ENCODE peak calls at places on chromosomes 16 and 17, in five cellular contexts. I is OCI-LY7, D is left lung, B is IMR-90, K is PC-3. U is an unnamed sample.

GRCh38 chr17:57747221-57748017 is 2.3 kb upstream of the CCDC182 start:
- DNase-seq in I (peak; percentile 83), K (peak; percentile 83), D (no peak), B (peak; percentile 73), U (peak; percentile 24)

GRCh38 chr17:79991140-79991923 is 44.3 kb downstream of the TBC1D16 start:
- DNase-seq in K (peak; percentile 92), B (peak; percentile 74), I (peak; percentile 73), D (peak; percentile 95), U (peak; percentile 92)

GRCh38 chr16:5557966-5558365 is 460.4 kb upstream of the EEF2KMT start:
- DNase-seq in B (no peak), I (no peak), K (no peak), D (no peak), U (no peak)

GRCh38 chr16:27237229-27238015 is 31.1 kb downstream of the NSMCE1 start:
- DNase-seq in K (no peak), B (no peak), D (no peak), I (peak; percentile 53), U (no peak)

GRCh38 chr17:3665834-3666233 is 2.5 kb downstream of the TAX1BP3 start:
- DNase-seq in I (no peak), B (no peak), K (no peak), D (no peak), U (no peak)

GRCh38 chr16:75402821-75403475 is 30.4 kb downstream of the CFDP1 start:
- DNase-seq in D (no peak), I (peak; percentile 42), K (peak; percentile 39), B (peak; percentile 60), U (no peak)

GRCh38 chr16:23948949-23949392 is 113.2 kb downstream of the PRKCB start:
- DNase-seq in D (no peak), B (no peak), K (no peak), I (no peak), U (no peak)

GRCh38 chr16:23270654-23271053 is 31.4 kb upstream of the SCNN1B start:
- DNase-seq in K (no peak), B (no peak), I (no peak), D (no peak), U (no peak)

GRCh38 chr17:71237903-71238538 is 882.8 kb upstream of the SOX9 start:
- DNase-seq in K (peak; percentile 87), D (no peak), I (peak; percentile 39), B (peak; percentile 53), U (peak; percentile 21)

GRCh38 chr17:47687748-47688147 is 6.2 kb upstream of the TBKBP1 start:
- DNase-seq in K (no peak), I (no peak), B (peak; percentile 44), D (no peak), U (no peak)

GRCh38 chr16:81491522-81492188 is 47.0 kb downstream of the CMIP start:
- DNase-seq in K (no peak), I (no peak), B (peak; percentile 65), D (no peak), U (no peak)
- H3K4me1 ChIP-seq in K (peaks cover 35% of the 10 kb centered on the region), I (peaks cover 23% of the 10 kb centered on the region), B (peaks cover 24% of the 10 kb centered on the region), D (peaks cover 98% of the 10 kb centered on the region), U (no peaks in the 10 kb centered on the region)

GRCh38 chr16:56275801-56276200 is 84.5 kb downstream of the GNAO1 start:
- DNase-seq in I (no peak), D (no peak), B (no peak), K (no peak), U (no peak)
- H3K27ac ChIP-seq in I (no peak overlapping the region), D (no peak overlapping the region), B (no peak overlapping the region), K (no peak overlapping the region), U (no peak overlapping the region)

GRCh38 chr16:29198231-29198630 is 208.3 kb downstream of the NPIPB11 start:
- DNase-seq in I (no peak), K (no peak), B (no peak), D (no peak), U (no peak)
- H3K4me1 ChIP-seq in I (no peaks in the 10 kb centered on the region), K (no peaks in the 10 kb centered on the region), B (peaks cover 42% of the 10 kb centered on the region), D (no peaks in the 10 kb centered on the region), U (no peaks in the 10 kb centered on the region)

GRCh38 chr16:14111713-14112538 is 40.8 kb downstream of the MRTFB start:
- DNase-seq in B (no peak), I (no peak), D (no peak), K (peak; percentile 16), U (no peak)
- H3K27ac ChIP-seq in B (no peak overlapping the region), I (no peak overlapping the region), D (peak overlapping the region; percentile 35), K (no peak overlapping the region), U (no peak overlapping the region)

GRCh38 chr17:8186446-8186786 is 3.6 kb downstream of the BORCS6 start:
- DNase-seq in B (no peak), I (no peak), K (no peak), D (no peak), U (no peak)

GRCh38 chr17:8189041-8189710 is 804 bp downstream of the BORCS6 start:
- DNase-seq in B (no peak), D (peak; percentile 79), K (no peak), I (no peak), U (no peak)

GRCh38 chr17:8188408-8188839 is 1.6 kb downstream of the BORCS6 start:
- DNase-seq in K (no peak), B (no peak), D (no peak), I (no peak), U (no peak)

GRCh38 chr17:8186787-8187516 is 3.0 kb downstream of the BORCS6 start:
- DNase-seq in B (peak; percentile 97), K (peak; percentile 95), I (peak; percentile 93), D (peak; percentile 90), U (peak; percentile 90)

DNA sequence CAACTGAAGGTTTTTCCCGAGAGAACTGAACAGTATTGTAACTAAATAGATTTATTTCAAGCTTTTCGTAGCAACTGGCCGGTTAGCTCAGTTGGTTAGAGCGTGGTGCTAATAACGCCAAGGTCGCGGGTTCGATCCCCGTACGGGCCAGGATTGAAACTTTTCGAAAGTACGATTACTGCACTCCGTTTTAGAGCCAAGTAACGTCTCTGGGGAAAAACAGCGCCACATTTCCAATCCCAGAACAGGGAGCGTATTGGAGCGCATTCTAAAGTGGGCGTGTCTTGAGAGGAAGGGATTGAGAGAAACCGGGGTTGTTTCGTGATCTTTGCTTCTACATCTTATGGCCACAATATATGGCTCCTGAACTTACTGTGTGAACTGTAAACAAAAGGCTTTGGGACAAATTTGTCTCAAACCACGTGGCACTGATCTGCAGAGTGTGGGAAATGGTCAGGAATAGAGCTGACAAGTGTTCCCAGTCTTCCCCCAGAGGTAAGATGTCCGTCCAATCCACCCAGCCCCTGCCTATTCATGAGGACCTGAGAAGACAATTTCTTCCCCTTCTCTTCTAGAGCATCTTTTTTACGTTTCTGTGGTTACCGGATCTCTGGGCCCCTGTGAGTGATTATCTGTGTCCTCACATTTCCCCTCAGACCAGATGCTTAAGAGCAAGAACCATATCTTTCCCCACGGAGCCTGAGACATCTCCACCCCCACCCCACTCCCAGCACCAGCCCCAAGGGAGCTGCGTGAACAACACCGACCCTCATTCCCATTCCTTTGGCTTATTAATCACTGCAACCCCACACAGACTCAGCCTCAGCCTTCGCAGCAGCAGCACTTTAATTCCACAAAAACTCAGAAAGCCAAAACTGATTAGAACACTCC is 2.2 kb downstream of the BORCS6 start:
- DNase-seq in I (peak; percentile 93), D (no peak), K (peak; percentile 98), B (peak; percentile 100), U (peak; percentile 97)
- H3K4me1 ChIP-seq in I (peaks cover 37% of the 10 kb centered on the region), D (peaks cover 63% of the 10 kb centered on the region), K (peaks cover 19% of the 10 kb centered on the region), B (peaks cover 13% of the 10 kb centered on the region), U (peaks cover 5% of the 10 kb centered on the region)

DNA sequence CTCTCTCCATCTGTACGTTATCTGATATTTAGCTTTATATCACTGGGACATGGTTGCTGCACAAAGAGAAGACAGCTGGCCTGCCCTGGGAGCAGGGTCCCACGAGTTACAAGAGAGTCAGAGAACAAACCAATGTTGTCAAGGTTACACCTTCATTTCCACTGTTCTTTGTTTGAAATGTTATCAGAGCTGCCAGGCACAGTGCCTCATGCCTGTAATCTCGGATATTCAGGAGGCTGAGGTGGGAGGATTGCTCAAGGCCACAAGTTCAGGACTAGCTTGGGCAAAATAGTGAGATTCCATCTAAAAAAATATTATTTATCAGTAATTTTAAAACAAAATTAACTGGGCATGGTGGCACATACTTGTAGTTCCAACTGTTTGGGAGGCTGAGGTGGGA is 34.6 kb downstream of the ATP6V0A1 start:
- DNase-seq in I (no peak), B (no peak), D (no peak), K (no peak), U (no peak)
- H3K27ac ChIP-seq in I (no peak overlapping the region), B (no peak overlapping the region), D (no peak overlapping the region), K (no peak overlapping the region), U (no peak overlapping the region)

DNA sequence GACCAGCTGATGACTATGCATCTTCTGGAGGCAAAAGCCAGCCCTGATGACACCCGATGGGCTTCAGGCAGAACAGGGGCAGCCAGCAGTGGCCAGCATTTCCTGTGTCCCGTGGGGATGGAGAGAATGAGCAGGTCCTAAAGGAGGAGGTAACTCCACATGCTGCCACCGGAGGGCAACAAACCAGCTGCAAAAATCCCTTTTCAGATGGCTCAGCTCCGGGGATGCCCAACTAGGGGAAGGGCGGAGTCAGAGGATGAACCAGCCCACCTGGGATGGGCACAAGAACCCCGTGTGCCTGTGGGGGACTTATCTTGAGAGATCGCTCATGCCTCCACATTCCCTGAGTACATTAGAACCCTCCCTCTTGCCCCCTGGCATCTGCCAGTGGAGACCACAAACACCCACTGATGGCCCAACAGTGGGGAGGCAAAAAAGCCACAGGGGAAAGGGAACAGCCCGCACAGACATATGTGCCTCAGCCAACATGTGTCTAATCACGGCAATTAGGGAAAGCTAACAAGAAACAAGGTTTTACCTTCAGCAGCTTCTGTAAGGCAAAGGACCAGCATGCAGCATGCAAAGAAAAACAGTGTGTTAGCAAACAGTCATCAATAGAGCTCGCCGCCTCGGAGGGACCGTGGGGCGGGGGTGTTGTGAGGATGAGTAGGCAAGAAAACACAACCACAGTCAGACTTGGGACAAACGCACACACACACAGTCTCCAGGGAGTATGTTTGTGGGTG is 64.1 kb downstream of the MYO18A start:
- DNase-seq in D (no peak), B (peak; percentile 55), K (peak; percentile 56), I (peak; percentile 35), U (peak; percentile 86)
- H3K4me1 ChIP-seq in D (peaks cover 33% of the 10 kb centered on the region), B (no peaks in the 10 kb centered on the region), K (no peaks in the 10 kb centered on the region), I (no peaks in the 10 kb centered on the region), U (peaks cover 52% of the 10 kb centered on the region)

GRCh38 chr17:74750039-74750326 is 1.6 kb downstream of the NHERF1 start:
- DNase-seq in K (no peak), B (no peak), I (no peak), D (peak; percentile 53), U (no peak)
- H3K27ac ChIP-seq in K (no peak overlapping the region), B (no peak overlapping the region), I (no peak overlapping the region), D (peak overlapping the region; percentile 88), U (no peak overlapping the region)

U was measured in SJCRH30.